ENCODE peak calls at places on chromosomes 1 and 21, in six cellular contexts. B is neuronal stem cell, S is H9, I is mesenchymal stem cell, D is H1, T is IMR-90. E is an unnamed sample.

GRCh38 chr1:218817747-218818146 is 355.9 kb upstream of the LYPLAL1 start:
- DNase-seq in B (no peak), D (no peak), S (no peak), I (no peak), T (peak), E (no peak)

GRCh38 chr1:209727785-209728184 is 23.1 kb downstream of the HSD11B1 start:
- DNase-seq in S (no peak), D (no peak), I (no peak), T (no peak), B (no peak), E (no peak)

GRCh38 chr1:18632711-18633427 is 2.2 kb downstream of the PAX7 start:
- DNase-seq in D (peak), I (no peak), B (no peak), S (peak), T (no peak), E (peak)

GRCh38 chr1:201184307-201184706 is 6.3 kb upstream of the IGFN1 start:
- DNase-seq in T (peak), D (no peak), S (no peak), I (peak), B (no peak), E (no peak)

GRCh38 chr1:24075946-24076345 is 36.0 kb downstream of the MYOM3 start:
- DNase-seq in I (no peak), S (no peak), B (no peak), T (no peak), D (no peak), E (no peak)

GRCh38 chr1:231611851-231612250 is 14.7 kb upstream of the DISC1 start:
- DNase-seq in T (no peak), B (no peak), S (no peak), I (no peak), D (no peak), E (peak)

GRCh38 chr1:204438628-204439027 is 27.0 kb upstream of the PPP1R15B start:
- DNase-seq in S (no peak), D (no peak), T (peak), I (peak), B (no peak), E (no peak)

GRCh38 chr21:17925000-17925610 is 105.9 kb upstream of the C21orf91 start:
- DNase-seq in T (peak), S (peak), I (peak), B (peak), D (peak), E (peak)

GRCh38 chr1:100036718-100037664 is 67.2 kb downstream of the SLC35A3 start:
- DNase-seq in S (no peak), T (peak), I (peak), B (no peak), D (no peak), E (peak)

GRCh38 chr21:31176725-31177124 is 138.4 kb upstream of the KRTAP19-8 start:
- DNase-seq in I (no peak), D (no peak), T (no peak), B (no peak), S (no peak), E (no peak)

GRCh38 chr1:235567812-235568444 is 63.7 kb upstream of the B3GALNT2 start:
- DNase-seq in D (no peak), I (no peak), S (no peak), T (no peak), B (no peak), E (no peak)

GRCh38 chr21:33434770-33435360 is 31.7 kb downstream of the IFNGR2 start:
- DNase-seq in T (peak), S (no peak), B (no peak), D (no peak), I (peak), E (no peak)

GRCh38 chr1:200892546-200892945 is 2.2 kb upstream of the INAVA start:
- DNase-seq in D (no peak), B (no peak), I (no peak), T (no peak), S (no peak), E (peak)

GRCh38 chr1:25020173-25020840 is 90.2 kb upstream of the RUNX3 start:
- DNase-seq in T (no peak), D (no peak), B (no peak), S (no peak), I (no peak), E (no peak)

GRCh38 chr1:94247146-94248094 is 10.0 kb upstream of the ARHGAP29 start:
- DNase-seq in B (peak), S (peak), T (peak), I (peak), D (peak), E (peak)

GRCh38 chr1:9006956-9007615 is 19.1 kb downstream of the SLC2A7 start:
- DNase-seq in T (no peak), I (no peak), B (no peak), S (no peak), D (no peak), E (no peak)

GRCh38 chr1:36956570-36956969 is 77.7 kb downstream of the GRIK3 start:
- DNase-seq in I (no peak), B (no peak), D (no peak), T (no peak), S (no peak), E (no peak)

GRCh38 chr1:228046421-228047182 is 35.9 kb upstream of the ARF1 start:
- DNase-seq in D (peak), I (no peak), S (no peak), B (no peak), T (no peak), E (no peak)

GRCh38 chr1:25501235-25502058 is 42.0 kb upstream of the LDLRAP1 start:
- DNase-seq in I (peak), B (no peak), D (peak), S (peak), T (peak), E (peak)

GRCh38 chr1:79128726-79129125 is 122.2 kb upstream of the ADGRL4 start:
- DNase-seq in D (no peak), T (peak), B (no peak), S (no peak), I (peak), E (no peak)

GRCh38 chr1:109527098-109527811 is 12.4 kb upstream of the GPR61 start:
- DNase-seq in I (no peak), B (no peak), D (no peak), S (no peak), T (no peak), E (no peak)

GRCh38 chr1:21707086-21707840 is 38.1 kb upstream of the RAP1GAP start:
- DNase-seq in I (no peak), S (no peak), T (peak), B (no peak), D (no peak), E (no peak)

GRCh38 chr1:200740291-200741212 is 1.9 kb downstream of the CAMSAP2 start:
- DNase-seq in B (no peak), S (no peak), I (peak), T (peak), D (no peak), E (no peak)

GRCh38 chr1:1264868-1265272 is 8.8 kb downstream of the UBE2J2 start:
- DNase-seq in T (peak), I (peak), D (peak), S (peak), B (no peak), E (peak)

GRCh38 chr1:34270181-34270580 is 93.5 kb downstream of the C1orf94 start:
- DNase-seq in I (no peak), S (no peak), D (peak), T (no peak), B (no peak), E (no peak)

GRCh38 chr1:245370175-245370825 is 215.5 kb downstream of the KIF26B start:
- DNase-seq in I (no peak), B (no peak), S (no peak), T (no peak), D (no peak), E (no peak)

GRCh38 chr21:36160850-36161178 is 4.2 kb downstream of the DOP1B start:
- DNase-seq in I (no peak), B (no peak), D (no peak), T (no peak), S (no peak), E (no peak)
- H3K4ac ChIP-seq in I (no peak), B (no peak), D (no peak), T (no peak), S (no peak), E (no peak)

DNA sequence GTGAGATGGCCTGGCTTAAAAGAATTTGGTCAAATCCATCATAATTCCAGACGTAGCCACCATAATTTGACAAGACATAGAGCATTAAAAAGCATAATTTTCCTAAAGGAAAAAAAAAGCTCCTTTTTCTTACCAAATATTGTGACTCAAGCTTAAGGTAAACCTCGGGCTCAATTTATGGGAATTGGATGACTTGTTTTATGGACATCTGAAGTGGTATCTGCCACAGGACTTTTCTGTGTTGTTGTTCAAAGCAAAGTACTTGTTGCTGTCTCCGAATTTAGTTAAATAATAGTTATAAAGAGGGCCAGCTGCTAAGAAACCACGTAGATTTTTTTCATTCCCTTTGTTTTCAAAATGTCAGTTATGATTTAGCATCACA is 1.1 kb downstream of the MPZL1 start:
- DNase-seq in D (no peak), S (no peak), T (no peak), I (no peak), B (no peak), E (no peak)
- H3K4ac ChIP-seq in D (no peak), S (no peak), T (no peak), I (no peak), B (no peak), E (no peak)

DNA sequence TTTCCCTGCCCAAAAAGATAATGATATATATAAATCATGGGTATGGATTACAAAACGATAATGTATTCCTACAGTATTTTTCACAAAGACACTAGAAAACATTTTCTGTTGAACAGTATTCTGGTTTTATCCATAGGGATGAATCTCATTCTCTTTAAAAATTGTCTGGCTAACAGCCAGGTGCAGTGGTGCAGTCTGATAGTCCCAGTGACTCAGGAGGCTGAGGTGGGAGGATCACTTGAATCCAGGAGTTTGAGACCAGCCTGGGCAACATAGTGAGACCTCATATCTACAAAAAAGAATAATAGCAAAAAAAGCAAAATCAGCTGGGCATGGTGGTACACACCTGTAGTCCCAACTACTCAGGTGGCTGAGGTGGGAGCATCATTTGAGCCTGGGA is 23.3 kb downstream of the PIP5K1A start:
- DNase-seq in S (no peak), I (no peak), B (no peak), D (no peak), T (no peak), E (no peak)
- H3K4ac ChIP-seq in S (no peak), I (no peak), B (no peak), D (no peak), T (no peak), E (no peak)

GRCh38 chr1:81702903-81703302 is 97.8 kb upstream of the ADGRL2 start:
- DNase-seq in D (no peak), S (no peak), I (peak), T (peak), B (no peak), E (no peak)

GRCh38 chr1:81703736-81704463 is 96.8 kb upstream of the ADGRL2 start:
- DNase-seq in S (no peak), B (no peak), T (peak), I (peak), D (no peak), E (peak)

GRCh38 chr1:81708239-81708638 is 92.5 kb upstream of the ADGRL2 start:
- DNase-seq in B (no peak), S (no peak), T (no peak), I (no peak), D (no peak), E (no peak)

GRCh38 chr1:81703352-81703735 is 97.4 kb upstream of the ADGRL2 start:
- DNase-seq in S (no peak), T (peak), B (no peak), D (no peak), I (peak), E (no peak)

DNA sequence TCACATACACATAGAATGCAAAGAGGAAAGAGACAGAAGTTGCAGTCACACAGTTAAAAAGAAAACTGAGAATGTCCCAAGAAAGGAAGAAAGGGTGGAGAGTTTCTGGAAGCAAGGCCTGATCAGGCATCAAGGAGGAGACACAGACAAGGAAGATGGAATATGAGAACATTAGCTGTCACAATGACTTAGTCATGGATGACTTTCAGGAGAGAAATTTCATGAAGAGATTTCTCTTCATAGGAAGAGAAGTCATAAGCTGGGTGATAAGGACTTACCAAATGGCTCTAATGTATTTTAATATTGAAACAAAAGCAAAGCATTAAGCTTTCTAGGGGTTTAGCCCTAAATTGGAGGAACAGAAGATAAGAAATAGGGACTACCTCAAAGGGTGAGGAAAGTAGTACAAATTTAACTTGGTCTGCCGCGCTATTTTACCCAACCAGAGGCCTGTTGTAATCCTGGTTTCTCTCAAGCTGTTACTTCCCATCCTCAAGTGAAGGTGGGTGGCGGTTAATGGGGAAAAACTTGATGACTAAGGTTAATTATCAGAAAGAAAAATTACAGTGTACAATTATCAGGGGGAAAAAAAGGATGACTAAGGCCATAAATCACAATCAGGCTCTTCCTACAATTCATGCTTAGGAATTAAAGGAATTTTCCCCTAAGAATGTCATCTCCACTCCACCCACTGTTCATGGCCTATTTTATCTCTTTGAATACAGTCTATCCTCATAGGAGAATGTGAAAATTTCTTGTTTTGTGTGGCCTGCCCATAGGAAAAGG is 93.9 kb upstream of the ADGRL2 start:
- DNase-seq in B (no peak), D (no peak), S (no peak), T (peak), I (peak), E (no peak)
- H3K4ac ChIP-seq in B (no peak), D (no peak), S (no peak), T (peak), I (no peak), E (no peak)

GRCh38 chr1:13749543-13750307 is 49.7 kb downstream of the PRDM2 start:
- DNase-seq in B (peak), S (no peak), T (peak), I (peak), D (peak), E (peak)
- H3K4ac ChIP-seq in B (no peak), S (no peak), T (peak), I (peak), D (no peak), E (peak)

DNA sequence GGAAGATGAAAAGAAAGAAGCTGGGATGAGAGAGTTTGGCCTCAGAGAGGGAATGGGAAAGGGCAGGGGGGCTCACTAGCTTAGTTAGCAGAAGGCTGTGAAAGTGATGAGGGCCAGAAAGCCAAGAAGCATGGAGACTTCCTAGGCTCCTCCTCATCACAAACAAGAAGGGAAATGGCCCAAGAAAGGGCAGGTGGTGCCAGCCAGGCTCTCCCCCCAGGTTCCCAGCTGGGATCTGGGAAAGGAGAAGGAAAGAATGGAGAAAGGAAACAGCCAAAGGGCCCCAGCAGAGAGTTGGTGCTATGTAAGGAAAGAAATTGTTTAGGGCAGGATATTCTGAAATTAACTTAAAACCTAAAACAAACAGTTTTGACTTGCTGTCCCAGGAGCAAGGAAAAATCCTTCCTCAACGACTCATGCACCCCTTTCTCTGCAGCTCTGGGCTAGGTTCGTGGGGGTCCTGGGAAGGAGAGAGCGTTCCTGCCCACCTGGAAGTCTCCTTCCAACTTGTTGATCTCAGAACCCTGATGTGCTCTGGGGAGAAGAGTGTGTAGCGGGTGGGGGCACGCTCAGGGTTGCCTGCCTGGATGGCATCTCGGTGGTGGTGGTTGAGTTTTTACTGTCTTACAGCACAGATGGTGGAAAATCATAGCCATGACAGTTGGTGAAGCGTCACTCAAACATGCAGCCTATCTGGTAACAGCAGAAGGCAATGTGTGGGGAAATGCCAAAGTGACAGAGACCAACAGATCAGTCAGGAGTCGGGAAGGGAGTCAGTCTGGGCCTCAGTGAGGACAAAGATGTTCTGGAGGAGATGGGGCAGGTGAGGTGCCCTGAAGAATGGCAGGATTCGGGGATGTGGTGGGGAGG is 147.3 kb downstream of the CLIC6 start:
- DNase-seq in I (no peak), D (no peak), S (no peak), B (no peak), T (peak), E (no peak)
- H3K4ac ChIP-seq in I (no peak), D (no peak), S (no peak), B (no peak), T (peak), E (no peak)

GRCh38 chr1:11233208-11233607 is 29.1 kb downstream of the MTOR start:
- DNase-seq in T (no peak), D (no peak), B (no peak), I (no peak), S (no peak), E (no peak)

GRCh38 chr1:11237364-11237755 is 25.0 kb downstream of the MTOR start:
- DNase-seq in I (no peak), D (no peak), T (no peak), B (no peak), S (no peak), E (no peak)

DNA sequence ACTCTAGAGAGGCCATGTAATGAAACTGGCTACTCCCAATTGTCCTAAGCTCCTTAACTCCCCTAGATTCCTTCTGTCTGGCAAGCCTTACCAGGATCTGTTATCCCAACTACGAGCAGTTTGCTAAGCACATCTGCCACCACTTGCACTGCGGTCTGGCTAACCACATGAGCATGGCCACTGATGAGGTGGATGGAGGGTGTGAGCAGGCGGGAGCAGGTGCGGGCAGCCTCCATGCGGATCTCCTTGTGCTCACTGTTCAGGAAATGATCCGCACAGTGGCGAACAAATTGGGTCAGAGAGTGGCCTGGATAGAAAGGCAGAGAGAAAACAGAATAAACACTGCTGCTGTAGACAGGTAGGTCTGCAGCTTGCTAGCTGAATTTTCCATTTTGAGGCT is 24.0 kb downstream of the MTOR start:
- DNase-seq in S (no peak), B (no peak), T (no peak), I (no peak), D (no peak), E (no peak)
- H3K4ac ChIP-seq in S (no peak), B (no peak), T (no peak), I (no peak), D (no peak), E (no peak)

DNA sequence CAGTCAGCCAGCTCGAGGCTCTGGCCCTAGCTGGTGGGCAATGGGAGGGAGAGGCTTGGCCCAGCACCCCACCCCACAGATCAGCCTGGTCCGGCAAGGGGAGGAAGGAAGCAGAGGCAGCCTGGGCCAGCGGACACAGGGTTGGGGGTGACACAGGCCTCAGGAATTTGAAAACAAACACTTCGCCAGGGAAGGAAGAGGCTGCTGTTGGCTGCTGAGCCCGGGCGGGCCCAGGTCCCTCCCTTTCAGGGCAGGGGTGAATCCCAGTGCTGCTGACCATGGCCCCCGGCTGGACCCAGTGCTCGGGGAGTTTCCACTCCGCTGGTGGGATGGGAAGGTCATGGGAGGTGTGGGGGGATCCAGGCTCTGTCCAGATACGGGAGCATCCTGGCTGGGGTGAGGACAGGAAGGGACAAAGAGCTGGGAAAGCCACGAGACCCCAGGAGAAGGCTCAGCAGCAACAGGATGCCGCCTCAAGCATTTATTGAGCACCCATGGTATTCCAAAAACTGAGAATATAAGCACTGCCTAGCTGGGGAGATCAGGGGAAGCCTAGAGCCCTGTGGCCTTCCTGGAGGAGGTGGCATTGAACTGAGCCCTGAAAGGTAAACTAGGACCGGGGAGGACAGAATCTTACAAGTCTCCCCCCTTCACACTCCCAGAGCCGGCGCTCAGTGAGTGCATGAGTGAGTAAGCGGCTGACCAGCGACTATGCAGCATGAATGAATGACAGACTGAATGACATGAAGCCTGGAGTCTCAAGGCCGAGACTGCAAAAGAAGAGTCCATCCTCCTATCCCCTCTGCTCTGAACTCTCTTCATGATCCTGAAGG is 26.2 kb upstream of the EPHA2 start:
- DNase-seq in B (no peak), D (peak), I (peak), T (peak), S (peak), E (peak)
- H3K4ac ChIP-seq in B (no peak), D (peak), I (peak), T (peak), S (no peak), E (peak)

E was measured in mesendoderm.